ENCODE peak calls at places on chromosomes 6 and 20, in ten cellular contexts. G is stomach; Y is uterus; D is fibroblast of lung; E is thoracic aorta; I is SJSA1; K is tibial nerve; W is CD8-positive, alpha-beta memory T cell; F is tibial artery; Z is AG04450. B is an unnamed sample. For H3K9me3 and H3K27me3, the result is how much of the 10 kb centered on the place peaks cover.

GRCh38 chr20:1861347-1861987 is 33.7 kb upstream of the SIRPA start:
- DNase-seq in G (no peak), Y (no peak), D (peak), E (no peak), I (no peak), K (no peak), W (no peak), F (no peak), Z (no peak), B (no peak)

GRCh38 chr6:12083763-12084162 is 71.7 kb downstream of the HIVEP1 start:
- DNase-seq in G (no peak), Y (no peak), D (peak), E (no peak), I (no peak), K (no peak), W (no peak), F (no peak), Z (no peak), B (no peak)

GRCh38 chr6:70686548-70687133 is 19.0 kb downstream of the SMAP1 start:
- DNase-seq in G (no peak), Y (no peak), D (peak), E (no peak), I (peak), K (no peak), W (peak), F (no peak), Z (no peak), B (no peak)

GRCh38 chr6:21176197-21176596 is 417.4 kb upstream of the SOX4 start:
- DNase-seq in G (no peak), Y (no peak), D (peak), E (no peak), I (no peak), K (no peak), W (no peak), F (no peak), Z (no peak), B (no peak)

GRCh38 chr6:112560651-112561050 is 213.5 kb downstream of the RFPL4B start:
- DNase-seq in G (no peak), Y (no peak), D (peak), E (no peak), I (no peak), K (no peak), W (no peak), F (no peak), Z (no peak), B (no peak)

GRCh38 chr20:38212806-38213606 is 47.5 kb downstream of the KIAA1755 start:
- DNase-seq in G (no peak), Y (no peak), D (no peak), E (no peak), I (no peak), K (no peak), W (no peak), F (no peak), Z (no peak), B (no peak)

GRCh38 chr6:73348550-73349204 is 5.4 kb downstream of the DPPA5 start:
- DNase-seq in G (no peak), Y (no peak), D (no peak), E (no peak), I (no peak), K (no peak), W (no peak), F (no peak), Z (no peak), B (no peak)

GRCh38 chr20:62624325-62624690 is 18.0 kb upstream of the SLCO4A1 start:
- DNase-seq in G (peak), Y (no peak), D (no peak), E (no peak), I (no peak), K (no peak), W (no peak), F (no peak), Z (no peak), B (no peak)

GRCh38 chr6:140174509-140174908 is 800.1 kb upstream of the CITED2 start:
- DNase-seq in G (no peak), Y (no peak), D (peak), E (no peak), I (peak), K (no peak), W (no peak), F (no peak), Z (peak), B (no peak)

GRCh38 chr6:149372062-149372461 is 28.0 kb upstream of the SUMO4 start:
- DNase-seq in G (no peak), Y (no peak), D (no peak), E (no peak), I (no peak), K (no peak), W (no peak), F (no peak), Z (no peak), B (no peak)

GRCh38 chr20:23103284-23104018 is 17.3 kb upstream of the CD93 start:
- DNase-seq in G (no peak), Y (no peak), D (no peak), E (no peak), I (no peak), K (no peak), W (no peak), F (no peak), Z (no peak), B (no peak)

GRCh38 chr6:163572612-163573011 is 158.1 kb downstream of the QKI start:
- DNase-seq in G (no peak), Y (no peak), D (no peak), E (no peak), I (peak), K (no peak), W (no peak), F (no peak), Z (no peak), B (no peak)

GRCh38 chr6:152206072-152206818 is 398.8 kb downstream of the ESR1 start:
- DNase-seq in G (peak), Y (peak), D (no peak), E (no peak), I (no peak), K (no peak), W (no peak), F (no peak), Z (no peak), B (peak)

GRCh38 chr6:147974376-147974775 is 368.3 kb upstream of the SASH1 start:
- DNase-seq in G (no peak), Y (no peak), D (peak), E (no peak), I (peak), K (no peak), W (no peak), F (no peak), Z (no peak), B (no peak)

GRCh38 chr20:14288341-14289330 is 48.8 kb downstream of the FLRT3 start:
- DNase-seq in G (no peak), Y (no peak), D (peak), E (no peak), I (peak), K (no peak), W (no peak), F (no peak), Z (no peak), B (no peak)

GRCh38 chr6:37168809-37169457 is 1.0 kb upstream of the PIM1 start:
- DNase-seq in G (no peak), Y (no peak), D (no peak), E (peak), I (no peak), K (peak), W (no peak), F (no peak), Z (no peak), B (no peak)

GRCh38 chr6:25478973-25479372 is 173.0 kb upstream of the SCGN start:
- DNase-seq in G (no peak), Y (no peak), D (no peak), E (no peak), I (no peak), K (no peak), W (no peak), F (no peak), Z (no peak), B (no peak)

GRCh38 chr6:11398451-11399326 is 138.9 kb upstream of the TMEM170B start:
- DNase-seq in G (no peak), Y (no peak), D (no peak), E (no peak), I (no peak), K (no peak), W (no peak), F (no peak), Z (no peak), B (no peak)

GRCh38 chr6:66326228-66326627 is 619.2 kb upstream of the EYS start:
- DNase-seq in G (no peak), Y (no peak), D (no peak), E (no peak), I (no peak), K (no peak), W (no peak), F (no peak), Z (no peak), B (no peak)

GRCh38 chr6:2848851-2849250 is 7.2 kb upstream of the SERPINB1 start:
- DNase-seq in G (peak), Y (no peak), D (no peak), E (no peak), I (no peak), K (no peak), W (peak), F (no peak), Z (no peak), B (peak)

GRCh38 chr6:13480631-13481501 is 6.5 kb downstream of the GFOD1 start:
- DNase-seq in G (no peak), Y (no peak), D (peak), E (no peak), I (no peak), K (no peak), W (no peak), F (no peak), Z (no peak), B (no peak)

GRCh38 chr20:26163890-26164289 is 467.2 kb upstream of the ZNF337 start:
- DNase-seq in G (no peak), Y (no peak), D (peak), E (no peak), I (peak), K (no peak), W (no peak), F (no peak), Z (peak), B (no peak)

GRCh38 chr6:84766118-84766683 is 1.8 kb upstream of the TBX18 start:
- DNase-seq in G (no peak), Y (no peak), D (no peak), E (no peak), I (no peak), K (no peak), W (no peak), F (peak), Z (no peak), B (no peak)

GRCh38 chr6:138012682-138013081 is 94.5 kb downstream of the PERP start:
- DNase-seq in G (no peak), Y (no peak), D (no peak), E (no peak), I (no peak), K (no peak), W (no peak), F (no peak), Z (no peak), B (no peak)

GRCh38 chr6:170052991-170053821 is 237.7 kb downstream of the DLL1 start:
- DNase-seq in G (peak), Y (no peak), D (no peak), E (no peak), I (no peak), K (no peak), W (no peak), F (peak), Z (no peak), B (no peak)

GRCh38 chr6:161918154-161918553 is 644.3 kb upstream of the AGPAT4 start:
- DNase-seq in G (no peak), Y (no peak), D (peak), E (no peak), I (peak), K (no peak), W (no peak), F (no peak), Z (no peak), B (no peak)

GRCh38 chr6:65191412-65191811 is 515.6 kb downstream of the EYS start:
- DNase-seq in G (no peak), Y (no peak), D (no peak), E (no peak), I (no peak), K (no peak), W (no peak), F (no peak), Z (no peak), B (no peak)

GRCh38 chr6:3372184-3372846 is 84.5 kb downstream of the SLC22A23 start:
- DNase-seq in G (no peak), Y (no peak), D (no peak), E (no peak), I (no peak), K (no peak), W (no peak), F (no peak), Z (no peak), B (no peak)

GRCh38 chr6:53033764-53034163 is 31.4 kb upstream of the FBXO9 start:
- DNase-seq in G (no peak), Y (no peak), D (peak), E (no peak), I (peak), K (no peak), W (no peak), F (no peak), Z (peak), B (no peak)

GRCh38 chr6:149925253-149925973 is 2.5 kb upstream of the RAET1G start:
- DNase-seq in G (no peak), Y (no peak), D (peak), E (no peak), I (no peak), K (no peak), W (no peak), F (no peak), Z (no peak), B (no peak)

GRCh38 chr6:140018588-140018987 is 644.1 kb upstream of the CITED2 start:
- DNase-seq in G (no peak), Y (no peak), D (peak), E (no peak), I (no peak), K (no peak), W (no peak), F (no peak), Z (no peak), B (no peak)

GRCh38 chr6:158849899-158850806 is 31.0 kb upstream of the EZR start:
- DNase-seq in G (peak), Y (no peak), D (peak), E (no peak), I (peak), K (no peak), W (peak), F (no peak), Z (peak), B (peak)
- H3K27ac ChIP-seq in G (peak), Y (no peak), D (peak), E (no peak), I (peak), K (peak), W (peak), F (no peak), Z (peak), B (peak)

GRCh38 chr20:49278817-49279676 is 1.2 kb upstream of the ZNFX1 start:
- DNase-seq in G (no peak), Y (peak), D (no peak), E (no peak), I (no peak), K (no peak), W (no peak), F (no peak), Z (no peak), B (no peak)

GRCh38 chr20:49281059-49281912 is 3.4 kb upstream of the ZNFX1 start:
- DNase-seq in G (no peak), Y (no peak), D (peak), E (no peak), I (peak), K (no peak), W (no peak), F (no peak), Z (no peak), B (no peak)

GRCh38 chr20:49281913-49282467 is 4.1 kb upstream of the ZNFX1 start:
- DNase-seq in G (no peak), Y (no peak), D (no peak), E (no peak), I (no peak), K (no peak), W (no peak), F (no peak), Z (no peak), B (no peak)

GRCh38 chr20:49279677-49280462 is 2.0 kb upstream of the ZNFX1 start:
- DNase-seq in G (no peak), Y (no peak), D (no peak), E (no peak), I (no peak), K (no peak), W (no peak), F (no peak), Z (no peak), B (no peak)

GRCh38 chr20:49280463-49281058 is 2.7 kb upstream of the ZNFX1 start:
- DNase-seq in G (no peak), Y (no peak), D (no peak), E (no peak), I (no peak), K (no peak), W (no peak), F (no peak), Z (no peak), B (no peak)
- H3K9me3 ChIP-seq in G (under half), Y (under half), D (under half), E (under half), I (under half), K (under half), W (half or more), F (under half), Z (under half), B (half or more)

GRCh38 chr20:46186210-46186609 is 68.1 kb downstream of the CD40 start:
- DNase-seq in G (no peak), Y (no peak), D (no peak), E (no peak), I (no peak), K (no peak), W (no peak), F (no peak), Z (no peak), B (no peak)

GRCh38 chr20:46183768-46184167 is 65.7 kb downstream of the CD40 start:
- DNase-seq in G (no peak), Y (no peak), D (no peak), E (no peak), I (no peak), K (no peak), W (no peak), F (no peak), Z (no peak), B (no peak)

GRCh38 chr20:46182801-46183200 is 64.7 kb downstream of the CD40 start:
- DNase-seq in G (no peak), Y (no peak), D (no peak), E (no peak), I (no peak), K (no peak), W (no peak), F (no peak), Z (no peak), B (no peak)

GRCh38 chr20:46182271-46182670 is 64.2 kb downstream of the CD40 start:
- DNase-seq in G (no peak), Y (no peak), D (no peak), E (no peak), I (no peak), K (no peak), W (no peak), F (no peak), Z (no peak), B (no peak)

GRCh38 chr20:46185353-46185752 is 67.2 kb downstream of the CD40 start:
- DNase-seq in G (no peak), Y (no peak), D (no peak), E (no peak), I (no peak), K (no peak), W (no peak), F (no peak), Z (no peak), B (no peak)
- H3K27me3 ChIP-seq in G (under half), Y (under half), D (under half), E (under half), I (under half), K (under half), W (under half), F (half or more), Z (under half), B (under half)

DNA sequence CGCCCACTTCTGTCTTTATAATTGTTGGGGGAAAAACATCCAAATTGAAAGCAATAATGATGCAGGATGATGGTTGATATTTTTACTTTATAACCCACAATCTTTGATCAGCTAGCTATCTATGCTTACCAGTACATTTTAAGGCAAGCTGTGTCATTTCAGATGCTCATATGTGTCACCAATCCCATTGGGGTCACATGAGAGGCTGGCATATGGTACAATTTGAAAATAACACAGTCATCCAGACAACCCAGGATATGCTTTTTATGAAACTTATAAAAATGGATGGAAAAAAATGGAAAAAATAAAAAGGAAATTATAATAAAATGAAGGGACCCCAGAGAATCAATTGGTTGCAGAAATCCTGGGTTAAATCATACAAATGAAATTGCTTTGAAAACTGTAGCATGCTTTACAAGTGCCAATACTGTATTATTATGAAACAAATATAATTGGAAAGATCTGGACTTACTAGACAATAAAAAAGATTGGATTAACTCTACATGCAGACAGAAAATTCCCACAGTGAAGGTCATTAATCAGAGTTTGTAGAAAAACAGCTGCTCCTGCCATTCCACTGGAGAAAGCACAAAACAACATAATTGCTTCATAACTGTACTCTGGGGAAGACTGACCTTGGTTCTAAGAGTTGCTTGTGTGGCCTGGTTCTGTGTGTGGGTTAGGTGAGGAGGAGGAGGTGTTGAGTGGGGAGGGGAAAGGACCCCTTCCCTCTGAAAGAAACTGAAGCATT is 13.3 kb upstream of the PRIM2 start:
- DNase-seq in G (no peak), Y (no peak), D (peak), E (no peak), I (no peak), K (no peak), W (no peak), F (no peak), Z (no peak), B (no peak)
- H3K27ac ChIP-seq in G (peak), Y (peak), D (peak), E (no peak), I (no peak), K (no peak), W (no peak), F (peak), Z (peak), B (no peak)

DNA sequence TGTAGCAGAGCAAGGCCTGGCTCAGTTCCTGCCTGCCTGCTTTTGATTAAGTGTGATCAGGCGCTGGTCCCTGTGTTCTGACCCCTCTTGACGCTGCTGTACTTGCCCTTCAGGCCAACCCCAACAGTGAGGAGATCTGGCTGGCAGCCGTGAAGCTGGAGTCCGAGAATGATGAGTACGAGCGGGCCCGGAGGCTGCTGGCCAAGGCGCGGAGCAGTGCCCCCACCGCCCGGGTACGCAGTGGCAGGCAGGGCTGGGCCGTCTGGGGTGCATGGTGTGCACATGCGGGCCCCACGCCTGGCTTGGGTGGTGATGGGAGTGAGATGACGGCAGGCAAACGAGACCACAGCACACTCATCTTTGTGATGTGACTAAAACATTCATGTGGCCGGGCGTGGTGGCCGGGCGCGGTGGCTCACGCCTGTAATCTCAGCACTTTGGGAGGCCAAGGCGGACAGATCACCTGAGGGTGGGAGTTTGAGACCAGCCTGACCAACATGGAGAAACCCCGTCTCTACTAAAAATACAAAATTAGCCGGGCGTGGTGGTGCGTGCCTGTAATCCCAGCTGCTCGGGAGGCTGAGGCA is 10.1 kb upstream of the C20orf204 start:
- DNase-seq in G (no peak), Y (no peak), D (no peak), E (no peak), I (no peak), K (no peak), W (no peak), F (no peak), Z (no peak), B (no peak)
- H3K9me3 ChIP-seq in G (under half), Y (under half), D (under half), E (under half), I (under half), K (under half), W (under half), F (under half), Z (under half), B (under half)

GRCh38 chr20:16573011-16573965 is at the start of gene KIF16B:
- DNase-seq in G (peak), Y (peak), D (peak), E (peak), I (peak), K (peak), W (peak), F (peak), Z (no peak), B (peak)
- H3K27me3 ChIP-seq in G (under half), Y (under half), D (under half), E (under half), I (under half), K (under half), W (under half), F (under half), Z (under half), B (under half)

DNA sequence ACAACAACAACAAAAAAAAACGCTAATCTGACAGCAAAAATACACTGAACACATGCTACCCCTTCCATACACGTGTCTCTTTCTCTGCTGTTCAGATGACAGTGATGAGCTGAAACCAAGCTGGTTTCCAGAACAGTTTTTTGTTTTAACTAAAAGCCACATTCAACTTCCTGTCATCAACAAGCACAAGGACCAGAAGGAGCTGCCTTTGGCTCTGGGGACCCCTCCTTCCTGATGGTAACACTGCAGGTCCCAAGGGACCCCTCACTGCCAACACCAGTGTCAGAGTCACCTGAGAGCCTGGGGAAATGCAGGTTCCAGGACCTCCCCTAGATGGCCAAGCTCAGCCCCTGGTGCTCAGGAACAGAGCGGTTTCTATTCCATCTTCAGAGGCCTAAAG is 6.0 kb downstream of the CST7 start:
- DNase-seq in G (peak), Y (no peak), D (no peak), E (no peak), I (no peak), K (no peak), W (peak), F (no peak), Z (no peak), B (no peak)
- H3K27ac ChIP-seq in G (no peak), Y (no peak), D (no peak), E (no peak), I (no peak), K (no peak), W (peak), F (no peak), Z (no peak), B (no peak)

GRCh38 chr6:86685230-86685797 is 252.0 kb upstream of the HTR1E start:
- DNase-seq in G (no peak), Y (no peak), D (no peak), E (no peak), I (no peak), K (no peak), W (no peak), F (no peak), Z (no peak), B (no peak)
- H3K9me3 ChIP-seq in G (under half), Y (under half), D (under half), E (under half), I (under half), K (under half), W (under half), F (under half), Z (under half), B (under half)